ENCODE peak calls at places on chromosomes 6 and 20, in ten cellular contexts. K is lower lobe of right lung, J is HCT116, L is tibial nerve, Q is fibroblast of lung, S is fibroblast of mammary gland, U is breast epithelium, Z is cardiac fibroblast, O is stomach, R is endodermal cell. X is an unnamed sample.
A peak's percentile ranks its signal among the peaks of the same experiment; 100 is the strongest.

GRCh38 chr20:17612287-17612974 is 42.6 kb downstream of the DSTN start:
- DNase-seq in K (peak; percentile 65), J (no peak), L (peak; percentile 6), Q (peak; percentile 57), S (peak; percentile 54), U (peak; percentile 41), Z (peak; percentile 70), O (no peak), R (peak; percentile 62), X (peak; percentile 58)

GRCh38 chr6:33781105-33781975 is 7.6 kb downstream of the LEMD2 start:
- DNase-seq in K (no peak), J (peak; percentile 48), L (no peak), Q (peak; percentile 76), S (no peak), U (no peak), Z (peak; percentile 81), O (no peak), R (peak; percentile 93), X (peak; percentile 41)

GRCh38 chr20:61810709-61811565 is 254.7 kb downstream of the TAF4 start:
- DNase-seq in K (peak; percentile 30), J (no peak), L (no peak), Q (no peak), S (no peak), U (no peak), Z (no peak), O (no peak), R (no peak), X (no peak)

GRCh38 chr6:53432318-53433161 is 83.8 kb upstream of the ELOVL5 start:
- DNase-seq in K (no peak), J (no peak), L (no peak), Q (peak; percentile 79), S (peak; percentile 97), U (no peak), Z (peak; percentile 84), O (no peak), R (no peak), X (peak; percentile 60)

GRCh38 chr6:44237813-44238433 is 9.0 kb upstream of the HSP90AB1 start:
- DNase-seq in K (peak; percentile 88), J (no peak), L (peak; percentile 79), Q (peak; percentile 58), S (peak; percentile 53), U (peak; percentile 75), Z (peak; percentile 67), O (peak; percentile 79), R (peak; percentile 90), X (peak; percentile 62)

GRCh38 chr6:45075246-45075645 is 252.9 kb upstream of the RUNX2 start:
- DNase-seq in K (no peak), J (no peak), L (no peak), Q (peak; percentile 99), S (peak; percentile 99), U (no peak), Z (peak; percentile 94), O (no peak), R (no peak), X (peak; percentile 94)

GRCh38 chr20:48295445-48295903 is 510.2 kb upstream of the SULF2 start:
- DNase-seq in K (no peak), J (peak; percentile 79), L (peak; percentile 17), Q (peak; percentile 98), S (peak; percentile 95), U (peak; percentile 43), Z (peak; percentile 97), O (no peak), R (peak; percentile 87), X (peak; percentile 89)

GRCh38 chr6:149060985-149061760 is 256.3 kb upstream of the TAB2 start:
- DNase-seq in K (no peak), J (no peak), L (no peak), Q (peak; percentile 82), S (peak; percentile 38), U (no peak), Z (peak; percentile 46), O (peak; percentile 50), R (no peak), X (peak; percentile 77)

GRCh38 chr6:72553531-72554202 is 68.2 kb upstream of the KCNQ5 start:
- DNase-seq in K (no peak), J (no peak), L (no peak), Q (peak; percentile 96), S (peak; percentile 79), U (no peak), Z (peak; percentile 79), O (no peak), R (no peak), X (peak; percentile 95)

GRCh38 chr6:54053893-54054391 is 57.3 kb upstream of the MLIP start:
- DNase-seq in K (no peak), J (peak; percentile 48), L (no peak), Q (peak; percentile 98), S (peak; percentile 70), U (no peak), Z (peak; percentile 97), O (no peak), R (peak; percentile 60), X (peak; percentile 97)

GRCh38 chr6:53375851-53376250 is 27.1 kb upstream of the ELOVL5 start:
- DNase-seq in K (no peak), J (no peak), L (no peak), Q (no peak), S (peak; percentile 25), U (no peak), Z (peak; percentile 54), O (no peak), R (no peak), X (no peak)

GRCh38 chr20:10481671-10482070 is 46.6 kb downstream of the SLX4IP start:
- DNase-seq in K (no peak), J (no peak), L (no peak), Q (no peak), S (no peak), U (no peak), Z (no peak), O (no peak), R (no peak), X (no peak)

GRCh38 chr20:10475225-10475624 is 40.1 kb downstream of the SLX4IP start:
- DNase-seq in K (no peak), J (no peak), L (no peak), Q (no peak), S (peak; percentile 9), U (no peak), Z (no peak), O (no peak), R (no peak), X (no peak)

GRCh38 chr20:10476319-10476724 is 41.2 kb downstream of the SLX4IP start:
- DNase-seq in K (no peak), J (no peak), L (no peak), Q (peak; percentile 29), S (peak; percentile 16), U (no peak), Z (no peak), O (no peak), R (no peak), X (no peak)

GRCh38 chr20:10478205-10478604 is 43.1 kb downstream of the SLX4IP start:
- DNase-seq in K (no peak), J (no peak), L (no peak), Q (no peak), S (no peak), U (no peak), Z (no peak), O (no peak), R (no peak), X (no peak)

GRCh38 chr20:10478930-10479329 is 43.8 kb downstream of the SLX4IP start:
- DNase-seq in K (no peak), J (no peak), L (no peak), Q (no peak), S (no peak), U (no peak), Z (no peak), O (no peak), R (no peak), X (no peak)
- TF ChIP-seq CTCF in K (no peak), J (peak; percentile 23), L (no peak), Q (no peak), S (no peak), U (no peak), Z (no peak), O (no peak), R (peak; percentile 64), X (no peak)

DNA sequence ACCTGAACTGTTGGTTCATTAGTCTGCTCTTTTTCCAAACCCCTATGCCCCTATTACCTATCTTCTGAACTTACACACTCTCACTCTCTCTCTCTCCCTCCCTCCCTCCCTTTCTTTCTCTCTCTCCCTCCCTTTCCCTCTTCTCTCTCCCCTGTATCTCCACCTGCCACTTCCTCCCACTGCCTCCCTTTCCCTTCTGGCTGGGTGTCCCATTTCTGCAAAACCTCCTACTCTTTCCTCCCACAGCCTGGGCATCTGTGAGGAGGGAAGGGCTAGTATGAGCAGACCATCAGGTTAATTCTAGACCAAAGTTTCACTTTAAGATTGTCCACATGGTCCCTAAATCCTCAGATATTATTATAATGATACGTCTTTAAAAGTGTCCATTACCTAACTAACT is 95.1 kb downstream of the TMEM200A start:
- DNase-seq in K (no peak), J (no peak), L (no peak), Q (no peak), S (no peak), U (no peak), Z (no peak), O (no peak), R (no peak), X (no peak)
- H3K4me3 ChIP-seq in K (no peak overlapping the region), J (no peak overlapping the region), L (no peak overlapping the region), Q (no peak overlapping the region), S (no peak overlapping the region), U (no peak overlapping the region), Z (no peak overlapping the region), O (no peak overlapping the region), R (no peak overlapping the region), X (no peak overlapping the region)

GRCh38 chr6:100472674-100473073 is 8.0 kb upstream of the SIM1 start:
- DNase-seq in K (no peak), J (no peak), L (no peak), Q (peak; percentile 71), S (peak; percentile 64), U (no peak), Z (no peak), O (no peak), R (no peak), X (peak; percentile 85)
- TF ChIP-seq CTCF in K (no peak), J (peak; percentile 41), L (no peak), Q (no peak), S (no peak), U (no peak), Z (no peak), O (no peak), R (peak; percentile 31), X (no peak)

GRCh38 chr6:17885889-17886576 is 101.4 kb downstream of the KIF13A start:
- DNase-seq in K (no peak), J (no peak), L (no peak), Q (peak; percentile 56), S (no peak), U (no peak), Z (no peak), O (no peak), R (no peak), X (no peak)

GRCh38 chr6:17886891-17887290 is 100.5 kb downstream of the KIF13A start:
- DNase-seq in K (no peak), J (no peak), L (no peak), Q (peak; percentile 48), S (peak; percentile 86), U (no peak), Z (peak; percentile 32), O (no peak), R (no peak), X (peak; percentile 54)

GRCh38 chr6:17884501-17885039 is 102.9 kb downstream of the KIF13A start:
- DNase-seq in K (no peak), J (no peak), L (no peak), Q (peak; percentile 49), S (no peak), U (no peak), Z (no peak), O (no peak), R (no peak), X (no peak)

GRCh38 chr6:17883665-17884500 is 103.6 kb downstream of the KIF13A start:
- DNase-seq in K (no peak), J (no peak), L (no peak), Q (no peak), S (no peak), U (no peak), Z (no peak), O (no peak), R (no peak), X (no peak)

GRCh38 chr6:17885079-17885478 is 102.4 kb downstream of the KIF13A start:
- DNase-seq in K (no peak), J (no peak), L (no peak), Q (peak; percentile 34), S (no peak), U (no peak), Z (no peak), O (no peak), R (no peak), X (peak; percentile 45)
- H3K4me3 ChIP-seq in K (no peak overlapping the region), J (no peak overlapping the region), L (no peak overlapping the region), Q (no peak overlapping the region), S (no peak overlapping the region), U (no peak overlapping the region), Z (no peak overlapping the region), O (no peak overlapping the region), R (no peak overlapping the region), X (no peak overlapping the region)